ENCODE peak calls at places on chromosomes 7 and 10, in nine cellular contexts. H, Q, X, W, J, F, O, M and R are unnamed samples.

GRCh38 chr7:43694399-43694748 is 34.9 kb downstream of the COA1 start:
- DNase-seq in W (no peak), M (no peak), F (no peak), X (peak; percentile 88), H (no peak), Q (no peak), J (peak; percentile 91), O (no peak), R (peak; percentile 67)

GRCh38 chr7:11486271-11486670 is 345.7 kb downstream of the THSD7A start:
- DNase-seq in X (peak; percentile 31), F (no peak), M (no peak), O (no peak), W (no peak), H (no peak), J (no peak), Q (no peak), R (no peak)

GRCh38 chr7:135235841-135236240 is 2.2 kb downstream of the STRA8 start:
- DNase-seq in M (peak; percentile 16), O (no peak), W (no peak), X (no peak), H (no peak), F (no peak), Q (no peak), J (no peak), R (no peak)

GRCh38 chr10:93468532-93469213 is 13.5 kb downstream of the MYOF start:
- DNase-seq in Q (no peak), O (no peak), H (no peak), W (peak; percentile 20), X (peak; percentile 96), J (peak; percentile 96), F (no peak), M (no peak), R (peak; percentile 73)

GRCh38 chr10:87960230-87960629 is 96.8 kb downstream of the PTEN start:
- DNase-seq in F (no peak), J (peak; percentile 63), O (no peak), H (no peak), W (no peak), M (no peak), X (no peak), Q (no peak), R (no peak)

GRCh38 chr10:69845574-69846251 is 44.0 kb downstream of the COL13A1 start:
- DNase-seq in H (no peak), X (peak; percentile 74), J (peak; percentile 44), M (no peak), F (no peak), Q (no peak), O (no peak), W (peak; percentile 70), R (no peak)

GRCh38 chr7:44057849-44058758 is 7.3 kb downstream of the PGAM2 start:
- DNase-seq in X (no peak), F (peak; percentile 17), M (no peak), J (no peak), W (no peak), O (no peak), H (no peak), Q (peak; percentile 86), R (no peak)

GRCh38 chr10:20855398-20856038 is 41.6 kb downstream of the NEBL start:
- DNase-seq in W (no peak), F (no peak), Q (no peak), J (peak; percentile 29), O (peak; percentile 18), M (no peak), X (peak; percentile 49), H (no peak), R (no peak)

GRCh38 chr7:151115836-151116418 is 29.7 kb downstream of the AGAP3 start:
- DNase-seq in W (no peak), O (no peak), H (peak; percentile 25), Q (no peak), F (peak; percentile 89), X (no peak), J (no peak), M (peak; percentile 93), R (no peak)

GRCh38 chr7:122975341-122975740 is 20.2 kb downstream of the TAS2R16 start:
- DNase-seq in W (no peak), Q (no peak), O (no peak), J (peak; percentile 79), F (no peak), H (no peak), X (no peak), M (no peak), R (no peak)

GRCh38 chr7:47988496-47989386 is 9.3 kb upstream of the HUS1 start:
- DNase-seq in Q (no peak), O (no peak), J (no peak), F (no peak), H (no peak), W (no peak), X (peak; percentile 46), M (no peak), R (no peak)

GRCh38 chr10:106454233-106454632 is 710.3 kb downstream of the SORCS1 start:
- DNase-seq in W (no peak), M (no peak), H (no peak), F (no peak), X (no peak), J (no peak), Q (no peak), O (no peak), R (no peak)

GRCh38 chr7:14835399-14835798 is 67.2 kb downstream of the DGKB start:
- DNase-seq in F (no peak), O (no peak), Q (no peak), J (no peak), M (no peak), W (no peak), X (no peak), H (no peak), R (no peak)

DNA sequence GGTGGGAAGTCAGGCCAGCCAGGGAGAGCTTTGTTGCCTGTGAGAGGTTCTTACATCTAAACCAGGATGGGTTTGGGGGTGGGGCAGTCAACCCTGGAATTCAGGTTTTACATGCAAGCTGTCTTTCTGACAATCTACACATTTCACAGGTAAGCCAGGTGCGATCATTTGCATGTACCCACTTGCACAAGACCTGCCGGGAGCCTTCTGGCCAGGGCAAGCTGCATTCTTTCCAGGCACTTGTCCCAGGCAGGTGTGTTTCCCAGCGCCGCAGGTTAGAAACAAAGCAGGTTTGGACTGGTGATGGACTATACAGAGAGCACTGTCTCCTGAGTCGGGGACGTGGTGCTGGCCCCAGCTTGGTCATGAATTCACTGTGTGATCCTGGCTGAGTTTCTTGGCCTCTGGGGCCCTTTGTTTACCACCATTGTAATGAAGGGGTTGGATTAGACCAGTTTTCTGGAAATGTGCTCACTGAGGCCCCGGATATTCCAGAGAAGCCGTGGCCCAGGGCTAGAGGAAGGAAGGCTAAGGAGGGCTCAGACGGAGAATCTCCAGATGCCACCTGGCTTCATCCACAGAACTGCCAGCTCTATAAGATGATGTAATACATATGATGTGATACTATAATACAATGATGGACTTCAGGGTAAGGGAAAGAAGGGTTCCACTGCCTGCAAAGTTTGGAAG is 205.2 kb upstream of the SVIL start:
- DNase-seq in H (peak; percentile 43), X (no peak), O (no peak), Q (no peak), J (no peak), W (no peak), M (peak; percentile 74), F (peak; percentile 68), R (no peak)
- TF ChIP-seq CTCF in H (no peak), X (no peak), O (no peak), Q (no peak), J (no peak), W (no peak), M (no peak), F (no peak), R (no peak)

DNA sequence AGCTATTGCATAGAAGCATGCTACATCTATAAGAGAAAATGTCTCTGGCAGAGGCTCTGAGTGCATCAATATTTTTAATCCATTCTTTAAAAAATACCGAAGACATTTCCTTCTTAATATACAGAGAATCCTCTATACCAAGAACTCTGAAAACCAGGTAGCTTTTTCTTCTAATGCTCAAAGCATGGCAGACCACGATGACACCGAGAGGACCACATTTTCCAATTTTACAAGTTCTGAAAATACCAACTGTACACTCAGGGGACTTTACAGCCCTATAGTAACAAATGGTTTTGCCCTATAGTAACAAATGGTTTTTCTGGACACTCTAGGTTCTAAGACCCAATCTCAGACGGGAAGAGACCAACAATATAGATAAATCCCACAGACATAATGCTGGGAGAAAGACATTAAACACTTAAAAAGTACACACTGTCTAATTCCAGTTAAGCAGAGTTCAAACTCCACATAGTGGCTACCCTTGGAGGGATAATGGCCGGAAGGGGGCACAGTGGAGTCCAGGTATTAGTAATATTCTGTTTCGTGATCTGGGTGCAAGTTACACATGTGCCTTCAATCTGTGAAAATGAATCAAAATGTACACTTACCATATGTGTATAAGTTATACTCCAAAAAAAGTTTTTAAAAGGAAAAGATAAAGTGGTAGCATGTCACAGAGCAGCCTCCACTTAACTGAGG is 26.2 kb downstream of the CCDC6 start:
- DNase-seq in W (no peak), O (no peak), F (no peak), X (no peak), Q (no peak), H (no peak), M (no peak), J (no peak), R (no peak)
- TF ChIP-seq CTCF in W (no peak), O (no peak), F (no peak), X (no peak), Q (no peak), H (no peak), M (no peak), J (no peak), R (no peak)

DNA sequence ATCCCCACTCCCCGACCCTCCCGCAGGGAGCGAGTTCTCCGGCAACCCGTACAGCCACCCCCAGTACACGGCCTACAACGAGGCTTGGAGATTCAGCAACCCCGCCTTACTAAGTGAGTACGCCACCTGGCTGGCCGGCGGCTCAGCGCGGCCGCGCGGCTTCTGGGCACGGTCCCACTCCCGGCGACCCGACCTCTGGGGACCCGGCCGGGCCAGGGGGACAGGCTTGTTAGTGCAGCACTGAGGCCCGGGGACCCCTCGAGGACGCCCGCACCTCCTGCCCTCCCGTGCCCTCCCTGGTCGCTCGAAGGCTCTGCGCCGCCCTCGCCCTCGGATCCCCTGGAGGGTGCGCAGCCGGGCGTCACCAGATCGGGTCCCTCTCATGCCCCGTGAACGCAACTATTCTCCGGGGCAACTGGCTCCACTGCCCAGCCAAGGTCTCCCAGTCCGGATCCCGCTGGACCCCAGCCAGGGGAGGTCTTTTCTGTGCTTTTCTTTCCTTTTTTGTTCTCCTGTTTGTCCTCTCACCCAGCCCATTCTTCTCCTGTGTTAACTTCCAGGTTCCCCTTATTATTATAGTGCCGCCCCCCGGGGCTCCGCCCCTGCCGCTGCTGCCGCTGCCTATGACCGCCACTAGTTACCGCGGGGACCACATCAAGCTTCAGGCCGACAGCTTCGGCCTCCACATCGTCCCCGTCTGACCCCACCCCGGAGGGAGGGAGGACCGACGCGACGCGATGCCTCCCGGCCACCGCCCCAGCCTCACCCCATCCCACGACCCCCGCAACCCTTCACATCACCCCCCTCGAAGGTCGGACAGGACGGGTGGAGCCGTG is 81.8 kb downstream of the PAX2 start:
- DNase-seq in O (peak; percentile 78), M (peak; percentile 28), W (no peak), X (no peak), H (peak; percentile 59), F (no peak), J (no peak), Q (peak; percentile 81), R (no peak)
- TF ChIP-seq CTCF in O (peak; percentile 34), M (no peak), W (peak; percentile 20), X (no peak), H (no peak), F (no peak), J (no peak), Q (peak; percentile 19), R (no peak)

DNA sequence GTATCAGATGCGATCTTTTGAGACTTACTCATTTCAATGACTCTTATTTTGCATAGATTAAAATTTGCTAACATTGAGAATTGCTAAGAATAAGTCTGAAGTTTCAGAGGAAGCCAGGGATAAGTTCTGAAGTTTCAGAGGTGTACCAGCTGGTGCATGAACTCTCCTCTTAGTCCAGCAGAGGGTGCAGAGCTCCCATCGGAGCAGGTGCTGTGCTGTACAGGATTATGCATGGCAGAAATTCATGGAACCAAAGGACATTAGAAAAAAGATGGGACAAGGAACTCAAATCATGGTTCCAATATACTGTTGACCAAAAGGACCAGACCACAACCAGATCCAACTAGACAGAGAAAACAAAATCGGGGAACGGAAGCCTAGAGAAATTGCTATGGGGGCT is 41.9 kb downstream of the MGAM2 start:
- DNase-seq in O (peak; percentile 34), M (no peak), W (no peak), Q (no peak), J (peak; percentile 11), H (no peak), X (no peak), F (no peak), R (no peak)
- TF ChIP-seq CTCF in O (peak; percentile 46), M (no peak), W (no peak), Q (no peak), J (no peak), H (no peak), X (no peak), F (no peak), R (no peak)